ENCODE peak calls at places on chromosomes 2 and 18, in ten cellular contexts. A is D341Med; D is caudate nucleus; N is mesendoderm; T is fibroblast of mammary gland; G is CD8-positive, alpha-beta memory T cell; Z is foreskin keratinocyte; O is BJ; Q is stimulated activated CD4-positive, alpha-beta T cell treated with anti-CD3 and anti-CD28 coated beads, Interleukin-15, amount 100 ng/mL, for 24 hours; R is kidney. L is an unnamed sample.
A peak's percentile ranks its signal among the peaks of the same experiment; 100 is the strongest.

GRCh38 chr18:61732854-61733253 is 160.0 kb downstream of the RNF152 start:
- DNase-seq in T (peak; percentile 28), D (no peak), R (no peak), Q (no peak), A (no peak), G (no peak), N (no peak), Z (no peak), O (no peak), L (no peak)

GRCh38 chr2:31580321-31581117 is at the start of gene SRD5A2:
- DNase-seq in G (no peak), O (no peak), Q (no peak), A (peak; percentile 43), R (peak; percentile 64), N (peak; percentile 43), T (no peak), Z (no peak), D (no peak), L (no peak)

GRCh38 chr2:27428978-27429541 is 629 bp downstream of the NRBP1 start:
- DNase-seq in A (peak; percentile 89), D (peak; percentile 72), R (peak; percentile 95), T (peak; percentile 79), Z (no peak), N (peak; percentile 92), G (peak; percentile 71), O (no peak), Q (peak; percentile 87), L (peak; percentile 76)

GRCh38 chr2:9736008-9736407 is 105.2 kb upstream of the YWHAQ start:
- DNase-seq in T (no peak), Q (no peak), A (no peak), R (no peak), D (no peak), N (no peak), G (no peak), O (no peak), Z (peak; percentile 52), L (no peak)

GRCh38 chr2:190408538-190409271 is 550 bp downstream of the MFSD6 start:
- DNase-seq in O (no peak), A (peak; percentile 73), D (peak; percentile 77), R (peak; percentile 83), G (peak; percentile 78), N (peak; percentile 15), T (no peak), Q (peak; percentile 79), Z (no peak), L (peak; percentile 66)

GRCh38 chr2:240565267-240566202 is 2.7 kb upstream of the RNPEPL1 start:
- DNase-seq in N (no peak), D (no peak), Q (peak; percentile 93), R (peak; percentile 96), O (no peak), Z (no peak), A (no peak), G (peak; percentile 89), T (peak; percentile 57), L (peak; percentile 90)

GRCh38 chr2:205463626-205464025 is 218.7 kb upstream of the NRP2 start:
- DNase-seq in Z (no peak), R (no peak), Q (no peak), T (no peak), N (peak; percentile 44), O (no peak), A (no peak), D (no peak), G (no peak), L (no peak)

GRCh38 chr2:240259201-240259923 is 118.9 kb upstream of the OTOS start:
- DNase-seq in Z (no peak), G (no peak), D (no peak), A (no peak), T (no peak), Q (no peak), R (peak; percentile 87), N (no peak), O (no peak), L (no peak)

GRCh38 chr18:26227051-26227672 is 917 bp downstream of the TAF4B start:
- DNase-seq in Z (no peak), A (no peak), G (no peak), Q (no peak), N (peak; percentile 72), O (no peak), R (no peak), D (no peak), T (peak; percentile 15), L (no peak)

GRCh38 chr2:30404354-30405265 is 42.4 kb upstream of the LCLAT1 start:
- DNase-seq in D (no peak), Z (no peak), T (peak; percentile 42), R (no peak), N (peak; percentile 27), O (no peak), Q (no peak), A (no peak), G (no peak), L (no peak)

GRCh38 chr2:227697013-227697412 is 20.8 kb downstream of the SLC19A3 start:
- DNase-seq in N (no peak), A (no peak), D (no peak), O (no peak), T (peak; percentile 46), Q (no peak), Z (no peak), R (no peak), G (no peak), L (no peak)

GRCh38 chr2:82740527-82740926 is 1718.6 kb downstream of the SUCLG1 start:
- DNase-seq in R (no peak), D (peak; percentile 2), O (no peak), Q (no peak), G (no peak), Z (no peak), A (no peak), N (peak; percentile 28), T (no peak), L (no peak)

GRCh38 chr2:230913406-230913805 is 11.6 kb downstream of the GPR55 start:
- DNase-seq in N (peak; percentile 63), G (no peak), Z (no peak), Q (peak; percentile 40), D (no peak), O (no peak), A (peak; percentile 69), R (no peak), T (peak; percentile 17), L (no peak)

GRCh38 chr18:59024829-59025228 is 114.9 kb upstream of the SEC11C start:
- DNase-seq in R (no peak), Q (no peak), A (no peak), T (peak; percentile 85), D (no peak), Z (no peak), O (peak; percentile 31), N (no peak), G (no peak), L (no peak)

GRCh38 chr2:172179045-172179742 is 76.5 kb upstream of the DLX2 start:
- DNase-seq in A (no peak), D (no peak), Q (peak; percentile 34), T (peak; percentile 8), N (peak; percentile 10), G (peak; percentile 3), R (no peak), O (no peak), Z (peak; percentile 71), L (no peak)

GRCh38 chr18:57210101-57210661 is 63.3 kb downstream of the BOD1L2 start:
- DNase-seq in T (peak; percentile 61), G (no peak), Z (peak; percentile 69), O (peak; percentile 13), A (peak; percentile 71), R (peak; percentile 81), Q (no peak), D (peak; percentile 27), N (peak; percentile 96), L (no peak)

GRCh38 chr2:231000211-231000904 is 4.4 kb downstream of the SPATA3 start:
- DNase-seq in T (no peak), R (no peak), D (no peak), G (no peak), A (peak; percentile 49), Q (no peak), Z (no peak), N (peak; percentile 70), O (no peak), L (no peak)

GRCh38 chr2:240586919-240587800 is 626 bp downstream of the CAPN10 start:
- DNase-seq in D (no peak), Z (no peak), Q (peak; percentile 70), T (peak; percentile 14), R (peak; percentile 85), A (peak; percentile 58), N (peak; percentile 59), O (no peak), G (peak; percentile 63), L (peak; percentile 61)

GRCh38 chr2:10404324-10405143 is 43.6 kb downstream of the ODC1 start:
- DNase-seq in R (no peak), A (no peak), T (no peak), Z (no peak), G (no peak), O (no peak), N (no peak), Q (no peak), D (no peak), L (no peak)

GRCh38 chr2:239395524-239395923 is 5.3 kb downstream of the HDAC4 start:
- DNase-seq in Z (no peak), G (no peak), T (no peak), O (no peak), R (no peak), Q (no peak), A (no peak), D (no peak), N (no peak), L (no peak)

GRCh38 chr2:53913721-53914120 is 54.0 kb upstream of the GPR75 start:
- DNase-seq in N (no peak), Z (no peak), G (no peak), T (peak; percentile 68), R (no peak), Q (peak; percentile 18), D (no peak), O (no peak), A (no peak), L (peak; percentile 15)

GRCh38 chr2:3242747-3243369 is 134.8 kb downstream of the EIPR1 start:
- DNase-seq in R (no peak), O (no peak), Q (peak; percentile 34), G (peak; percentile 25), N (no peak), D (no peak), A (no peak), Z (no peak), T (peak; percentile 26), L (peak; percentile 16)

GRCh38 chr2:128309341-128310093 is 9.2 kb downstream of the HS6ST1 start:
- DNase-seq in O (no peak), D (no peak), A (no peak), R (peak; percentile 81), N (no peak), T (no peak), Q (no peak), G (no peak), Z (no peak), L (no peak)

GRCh38 chr2:3171564-3172264 is 205.9 kb downstream of the EIPR1 start:
- DNase-seq in Q (no peak), T (no peak), Z (peak; percentile 85), O (no peak), N (no peak), G (no peak), A (no peak), D (no peak), R (no peak), L (no peak)

GRCh38 chr18:77481541-77481940 is 231.9 kb downstream of the GALR1 start:
- DNase-seq in N (no peak), R (no peak), Z (no peak), Q (no peak), D (no peak), O (no peak), T (peak; percentile 52), G (no peak), A (no peak), L (no peak)

GRCh38 chr2:219109468-219109867 is 48.7 kb upstream of the IHH start:
- DNase-seq in T (no peak), R (no peak), G (no peak), Z (no peak), A (no peak), O (no peak), D (no peak), Q (peak; percentile 64), N (peak; percentile 83), L (no peak)

GRCh38 chr2:145412155-145412554 is 892.2 kb upstream of the ZEB2 start:
- DNase-seq in O (no peak), Q (no peak), A (no peak), R (no peak), T (no peak), G (no peak), Z (no peak), D (no peak), N (no peak), L (no peak)

L was measured in activated T-helper 1 cell treated with anti-CD3 and anti-CD28 coated beads, Interleukin-12 subunit alpha, Interleukin-12 subunit beta, Interleukin-2, Interleukin-4 antibody, amounts not matched to agents 30 ng/mL and 10 ng/mL and 1 ng/mL, durations not matched to agents 14 hours and 24 hours and 36 hours.